ENCODE peak calls at places on chromosome 20, in ten cellular contexts. L is CD8-positive, alpha-beta T cell; V is A549; Z is adrenal gland; E is sigmoid colon; R is right cardiac atrium; X is transverse colon; I is Panc1; S is upper lobe of right lung; W is OCI-LY7. A is an unnamed sample.
A peak's percentile ranks its signal among the peaks of the same experiment; 100 is the strongest.

GRCh38 chr20:51419236-51419635 is 123.3 kb downstream of the NFATC2 start:
- DNase-seq in L (no peak), V (no peak), Z (no peak), E (no peak), R (no peak), X (no peak), I (no peak), S (no peak), W (no peak), A (no peak)

GRCh38 chr20:31543966-31544598 is 29.8 kb downstream of the HM13 start:
- DNase-seq in L (no peak), V (peak; percentile 37), Z (peak; percentile 75), E (no peak), R (peak; percentile 49), X (no peak), I (no peak), S (no peak), W (no peak), A (peak; percentile 95)

GRCh38 chr20:55540013-55540412 is 465.3 kb downstream of the CBLN4 start:
- DNase-seq in L (no peak), V (no peak), Z (no peak), E (no peak), R (no peak), X (no peak), I (no peak), S (no peak), W (no peak), A (no peak)

GRCh38 chr20:21981607-21982344 is 276.3 kb downstream of the PAX1 start:
- DNase-seq in L (no peak), V (peak; percentile 37), Z (no peak), E (no peak), R (peak; percentile 68), X (no peak), I (no peak), S (no peak), W (no peak), A (peak; percentile 68)

GRCh38 chr20:23157741-23158140 is 71.6 kb upstream of the CD93 start:
- DNase-seq in L (no peak), V (no peak), Z (no peak), E (no peak), R (peak; percentile 37), X (no peak), I (no peak), S (no peak), W (no peak), A (no peak)

GRCh38 chr20:5614506-5614905 is 135.7 kb upstream of the SHLD1 start:
- DNase-seq in L (no peak), V (no peak), Z (no peak), E (no peak), R (no peak), X (no peak), I (no peak), S (no peak), W (no peak), A (no peak)

GRCh38 chr20:18072532-18072931 is 14.8 kb upstream of the OVOL2 start:
- DNase-seq in L (no peak), V (no peak), Z (no peak), E (no peak), R (no peak), X (no peak), I (no peak), S (no peak), W (no peak), A (no peak)

GRCh38 chr20:11267762-11268335 is 594.0 kb upstream of the JAG1 start:
- DNase-seq in L (no peak), V (no peak), Z (no peak), E (no peak), R (no peak), X (no peak), I (no peak), S (no peak), W (no peak), A (no peak)

GRCh38 chr20:54076259-54076658 is 5.9 kb upstream of the BCAS1 start:
- DNase-seq in L (no peak), V (no peak), Z (no peak), E (no peak), R (no peak), X (no peak), I (no peak), S (no peak), W (no peak), A (no peak)

DNA sequence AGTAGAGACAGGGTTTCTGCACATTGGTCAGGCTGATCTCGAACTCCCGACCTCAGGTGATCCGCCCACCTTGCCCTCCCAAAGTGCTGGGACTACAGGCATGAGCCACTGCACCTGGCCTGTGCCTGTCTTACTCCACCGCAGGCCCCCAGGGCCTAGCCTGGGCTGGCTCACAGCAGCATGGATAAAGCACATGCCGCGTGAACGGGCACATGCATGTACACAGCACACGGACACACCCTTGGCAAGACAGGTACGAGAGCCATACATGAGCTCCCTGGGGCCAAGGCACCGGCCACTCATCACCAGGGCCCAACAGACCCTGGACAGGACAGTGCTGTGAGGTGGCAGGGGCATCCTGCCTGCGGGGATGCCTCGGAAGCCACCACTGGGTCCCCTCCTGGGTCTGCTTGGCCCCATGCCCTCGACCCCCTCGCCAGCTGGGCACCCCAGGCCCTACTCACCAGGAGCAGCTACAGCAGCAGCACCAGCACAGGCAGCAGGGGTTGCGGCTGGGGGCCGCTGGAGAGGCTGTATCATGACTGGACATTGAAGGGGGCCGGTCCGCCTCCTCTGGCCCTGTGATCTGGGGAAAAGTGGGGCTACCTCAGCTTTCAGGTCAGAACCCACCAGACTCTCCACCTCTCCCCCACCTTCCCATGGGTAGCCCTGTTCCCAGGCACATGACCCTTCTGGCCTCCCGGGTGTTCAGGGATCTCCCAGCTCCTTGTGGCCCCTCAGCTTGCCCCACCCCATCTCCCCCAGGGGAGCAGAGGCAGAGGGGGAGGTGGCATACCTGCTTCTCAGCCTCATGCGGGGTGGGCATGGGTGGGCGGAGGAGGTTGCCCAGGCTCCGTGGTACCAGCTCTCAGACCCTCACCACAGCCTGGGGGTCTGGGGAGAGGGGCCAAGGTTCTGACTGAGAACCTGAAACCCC is 3.0 kb downstream of the RGS19 start:
- DNase-seq in L (no peak), V (no peak), Z (no peak), E (no peak), R (peak; percentile 44), X (no peak), I (no peak), S (no peak), W (no peak), A (no peak)
- H3K4me3 ChIP-seq in L (peak overlapping the region; percentile 85), V (no peak overlapping the region), Z (no peak overlapping the region), E (peak overlapping the region; percentile 85), R (no peak overlapping the region), X (no peak overlapping the region), I (no peak overlapping the region), S (peak overlapping the region; percentile 71), W (peak overlapping the region; percentile 94), A (no peak overlapping the region)

DNA sequence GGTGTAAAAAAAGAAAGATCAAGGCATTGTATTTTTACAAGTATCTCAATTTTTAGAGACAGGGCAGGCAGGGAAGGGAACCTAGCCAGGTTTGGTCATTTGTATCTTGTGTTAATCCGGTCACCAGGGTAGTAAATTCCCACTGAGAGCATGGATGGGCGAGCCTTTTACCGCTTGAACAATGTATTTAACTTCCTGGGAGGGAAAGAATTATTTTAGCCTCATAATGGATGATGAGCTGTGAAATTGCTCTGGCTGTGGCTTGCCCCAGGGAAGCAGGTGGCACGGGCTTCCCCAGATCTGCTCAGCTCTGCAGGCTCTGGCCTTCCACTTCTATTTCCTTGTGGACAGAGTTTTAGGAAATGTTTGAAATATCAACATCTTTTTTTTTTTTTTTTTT is 72.9 kb downstream of the TOX2 start:
- DNase-seq in L (no peak), V (no peak), Z (peak; percentile 46), E (no peak), R (no peak), X (no peak), I (no peak), S (no peak), W (no peak), A (no peak)
- H3K4me1 ChIP-seq in L (no peaks in the 10 kb centered on the region), V (peaks cover 8% of the 10 kb centered on the region), Z (no peaks in the 10 kb centered on the region), E (no peaks in the 10 kb centered on the region), R (no peaks in the 10 kb centered on the region), X (peaks cover 40% of the 10 kb centered on the region), I (peaks cover 29% of the 10 kb centered on the region), S (no peaks in the 10 kb centered on the region), W (no peaks in the 10 kb centered on the region), A (no peaks in the 10 kb centered on the region)

GRCh38 chr20:61557603-61558002 is 305.5 kb downstream of the CDH4 start:
- DNase-seq in L (no peak), V (no peak), Z (no peak), E (no peak), R (no peak), X (no peak), I (no peak), S (no peak), W (no peak), A (no peak)

GRCh38 chr20:61558726-61559125 is 306.7 kb downstream of the CDH4 start:
- DNase-seq in L (no peak), V (no peak), Z (no peak), E (no peak), R (no peak), X (no peak), I (no peak), S (no peak), W (no peak), A (peak; percentile 78)

GRCh38 chr20:61554617-61555016 is 302.6 kb downstream of the CDH4 start:
- DNase-seq in L (no peak), V (no peak), Z (no peak), E (no peak), R (no peak), X (no peak), I (no peak), S (no peak), W (no peak), A (no peak)

GRCh38 chr20:61559706-61560315 is 307.8 kb downstream of the CDH4 start:
- DNase-seq in L (no peak), V (no peak), Z (no peak), E (no peak), R (no peak), X (no peak), I (no peak), S (no peak), W (no peak), A (no peak)

GRCh38 chr20:61556116-61556515 is 304.1 kb downstream of the CDH4 start:
- DNase-seq in L (no peak), V (peak; percentile 38), Z (no peak), E (no peak), R (no peak), X (no peak), I (no peak), S (no peak), W (no peak), A (peak; percentile 98)
- H3K4me3 ChIP-seq in L (no peak overlapping the region), V (no peak overlapping the region), Z (no peak overlapping the region), E (no peak overlapping the region), R (no peak overlapping the region), X (no peak overlapping the region), I (no peak overlapping the region), S (no peak overlapping the region), W (no peak overlapping the region), A (no peak overlapping the region)

DNA sequence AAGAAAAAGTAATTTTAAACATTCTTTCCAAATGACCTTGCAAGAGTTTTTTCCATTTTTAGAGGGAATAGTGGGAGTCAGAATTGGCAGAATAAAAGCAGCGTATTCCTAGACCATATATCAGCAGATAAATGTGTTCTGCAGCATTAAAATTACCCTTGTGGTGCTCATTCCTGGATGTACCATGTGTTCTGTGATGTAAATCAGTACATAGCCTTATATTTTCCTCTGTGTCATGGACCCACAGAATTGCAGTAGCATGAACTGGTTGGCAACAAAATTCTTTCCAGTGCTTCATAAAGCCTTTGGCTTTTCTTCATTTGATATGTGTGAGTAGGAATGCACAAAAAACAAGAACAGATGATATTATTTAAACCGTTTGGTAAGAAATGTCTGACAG is 32.5 kb downstream of the ANKEF1 start:
- DNase-seq in L (no peak), V (no peak), Z (no peak), E (no peak), R (no peak), X (no peak), I (no peak), S (no peak), W (no peak), A (peak; percentile 0)
- H3K4me1 ChIP-seq in L (no peaks in the 10 kb centered on the region), V (no peaks in the 10 kb centered on the region), Z (no peaks in the 10 kb centered on the region), E (no peaks in the 10 kb centered on the region), R (no peaks in the 10 kb centered on the region), X (no peaks in the 10 kb centered on the region), I (no peaks in the 10 kb centered on the region), S (no peaks in the 10 kb centered on the region), W (no peaks in the 10 kb centered on the region), A (no peaks in the 10 kb centered on the region)

A was measured in osteoblast.